ENCODE peak calls at places on chromosomes 16 and 17, in eight cellular contexts. V, F, E, L, A, Y, T and D are unnamed samples.

GRCh38 chr17:77392376-77393273 is 251.9 kb downstream of the SEC14L1 start:
- DNase-seq in Y (no peak), T (no peak), F (peak), L (no peak), A (no peak), V (peak), E (peak), D (no peak)

GRCh38 chr17:53353919-53354351 is 468.8 kb upstream of the KIF2B start:
- DNase-seq in F (no peak), V (peak), T (no peak), E (no peak), L (no peak), A (no peak), Y (no peak), D (no peak)

GRCh38 chr16:2388875-2389433 is 40.3 kb upstream of the CCNF start:
- DNase-seq in Y (no peak), A (no peak), L (peak), E (peak), V (peak), T (peak), F (no peak), D (no peak)

GRCh38 chr17:21368545-21369246 is 7.5 kb upstream of the KCNJ12 start:
- DNase-seq in T (peak), E (no peak), L (no peak), Y (no peak), F (no peak), V (no peak), A (no peak), D (no peak)

GRCh38 chr17:3972931-3973330 is 8.7 kb upstream of the ATP2A3 start:
- DNase-seq in Y (no peak), E (no peak), A (no peak), T (no peak), V (no peak), F (no peak), L (no peak), D (no peak)

GRCh38 chr17:65183736-65184135 is 46.6 kb downstream of the RGS9 start:
- DNase-seq in L (no peak), Y (no peak), E (peak), V (no peak), T (peak), A (no peak), F (peak), D (no peak)

GRCh38 chr16:85563515-85564276 is 49.4 kb upstream of the GSE1 start:
- DNase-seq in T (peak), F (no peak), L (no peak), Y (no peak), A (no peak), E (no peak), V (peak), D (no peak)

GRCh38 chr17:48051706-48052486 is 3.7 kb downstream of the NFE2L1 start:
- DNase-seq in Y (no peak), V (peak), T (peak), A (no peak), F (no peak), E (peak), L (no peak), D (no peak)

GRCh38 chr16:51120289-51121008 is 30.6 kb downstream of the SALL1 start:
- DNase-seq in E (no peak), Y (no peak), V (no peak), A (no peak), F (no peak), T (no peak), L (no peak), D (no peak)

GRCh38 chr16:81901483-81901882 is 109.8 kb downstream of the SDR42E1 start:
- DNase-seq in L (no peak), V (peak), E (no peak), F (no peak), T (peak), Y (no peak), A (no peak), D (no peak)

GRCh38 chr16:81261049-81261648 is 22.7 kb downstream of the BCO1 start:
- DNase-seq in V (peak), F (peak), Y (no peak), A (peak), L (no peak), E (peak), T (no peak), D (peak)

GRCh38 chr17:16593356-16594102 is 24.5 kb upstream of the ZNF287 start:
- DNase-seq in A (no peak), E (no peak), V (no peak), Y (no peak), F (no peak), T (no peak), L (no peak), D (no peak)

GRCh38 chr17:19470529-19471261 is 59.7 kb downstream of the RNF112 start:
- DNase-seq in E (peak), F (no peak), L (peak), Y (no peak), A (no peak), T (peak), V (no peak), D (no peak)

GRCh38 chr17:78338860-78339259 is 21.0 kb downstream of the SOCS3 start:
- DNase-seq in V (no peak), T (no peak), A (no peak), E (no peak), Y (no peak), L (no peak), F (no peak), D (no peak)

GRCh38 chr17:13750783-13751484 is 149.2 kb upstream of the HS3ST3A1 start:
- DNase-seq in F (peak), E (no peak), A (no peak), V (no peak), Y (no peak), T (peak), L (no peak), D (no peak)

GRCh38 chr17:67718325-67718941 is 697 bp downstream of the NOL11 start:
- DNase-seq in T (peak), F (peak), A (peak), L (peak), V (peak), E (peak), Y (peak), D (peak)

GRCh38 chr17:7947651-7948050 is 15.6 kb downstream of the CNTROB start:
- DNase-seq in T (no peak), F (no peak), V (no peak), A (no peak), Y (no peak), L (no peak), E (peak), D (no peak)

GRCh38 chr17:59357219-59357699 is 25.8 kb downstream of the YPEL2 start:
- DNase-seq in E (peak), L (no peak), V (no peak), Y (no peak), T (peak), A (no peak), F (no peak), D (no peak)

GRCh38 chr17:56678249-56679144 is 85.0 kb downstream of the NOG start:
- DNase-seq in E (peak), Y (no peak), T (no peak), A (peak), L (peak), F (peak), V (no peak), D (no peak)

GRCh38 chr16:5756969-5757368 is 659.4 kb upstream of the EEF2KMT start:
- DNase-seq in A (no peak), F (peak), Y (no peak), T (no peak), V (no peak), E (no peak), L (no peak), D (no peak)

GRCh38 chr16:85428168-85428898 is 184.8 kb upstream of the GSE1 start:
- DNase-seq in F (no peak), V (peak), T (no peak), E (peak), L (no peak), A (peak), Y (peak), D (peak)

GRCh38 chr17:31072186-31072585 is 22.6 kb upstream of the NF1 start:
- DNase-seq in T (peak), Y (no peak), V (no peak), L (no peak), A (no peak), E (peak), F (peak), D (no peak)

GRCh38 chr16:70788668-70789161 is 12.2 kb downstream of the VAC14 start:
- DNase-seq in F (no peak), A (no peak), V (no peak), T (no peak), E (no peak), L (no peak), Y (no peak), D (no peak)